ENCODE peak calls at places on chromosomes 4 and X, in four cellular contexts. E, C, A and W are unnamed samples.

GRCh38 chr4:184421558-184422155 is 52.7 kb downstream of the IRF2 start:
- DNase-seq in E (no peak), C (no peak), A (no peak), W (no peak)

GRCh38 chrX:116657071-116657470 is 194.3 kb upstream of the CT83 start:
- DNase-seq in E (no peak), C (no peak), A (no peak), W (no peak)

GRCh38 chrX:15269120-15269519 is 763 bp downstream of the ASB9 start:
- DNase-seq in E (no peak), C (no peak), A (no peak), W (no peak)

GRCh38 chr4:176422511-176422910 is 102.7 kb downstream of the SPCS3 start:
- DNase-seq in E (no peak), C (no peak), A (no peak), W (no peak)

GRCh38 chr4:14856076-14856926 is 146.0 kb upstream of the CPEB2 start:
- DNase-seq in E (peak), C (peak), A (no peak), W (peak)

GRCh38 chr4:121150003-121150402 is 14.1 kb downstream of the TNIP3 start:
- DNase-seq in E (no peak), C (no peak), A (no peak), W (no peak)

GRCh38 chrX:48045410-48046311 is 25.8 kb downstream of the ZNF630 start:
- DNase-seq in E (no peak), C (peak), A (no peak), W (no peak)

GRCh38 chr4:169440446-169440845 is 169.7 kb upstream of the SH3RF1 start:
- DNase-seq in E (no peak), C (no peak), A (no peak), W (no peak)

GRCh38 chr4:73417342-73417741 is 13.3 kb downstream of the ALB start:
- DNase-seq in E (no peak), C (no peak), A (no peak), W (no peak)

GRCh38 chr4:186927624-186928023 is 204.0 kb upstream of the FAT1 start:
- DNase-seq in E (no peak), C (no peak), A (no peak), W (no peak)

GRCh38 chrX:150084474-150085229 is 146.4 kb upstream of the EOLA2 start:
- DNase-seq in E (no peak), C (no peak), A (no peak), W (no peak)

GRCh38 chrX:133838761-133839676 is 146.4 kb downstream of the GPC3 start:
- DNase-seq in E (no peak), C (no peak), A (no peak), W (peak)

GRCh38 chrX:115535844-115536243 is 25.1 kb upstream of the PLS3 start:
- DNase-seq in E (no peak), C (no peak), A (no peak), W (no peak)

GRCh38 chrX:151680805-151681204 is 14.5 kb upstream of the PRRG3 start:
- DNase-seq in E (no peak), C (no peak), A (peak), W (peak)